ENCODE peak calls at places on chromosomes 3 and 15, in six cellular contexts. One of them, this sample, is unnamed.

GRCh38 chr3:125119752-125120369 is 64.1 kb upstream of the HEG1 start:
- DNase-seq in foreskin fibroblast: no peak
- DNase-seq in AG04449: no peak
- DNase-seq in Caco-2: no peak
- DNase-seq in lower leg skin: no peak
- DNase-seq in uterus: no peak
- DNase-seq in this sample: peak; percentile 22

GRCh38 chr3:113222412-113223086 is 11.2 kb downstream of the BOC start:
- DNase-seq in foreskin fibroblast: no peak
- DNase-seq in AG04449: no peak
- DNase-seq in Caco-2: no peak
- DNase-seq in lower leg skin: no peak
- DNase-seq in uterus: no peak
- DNase-seq in this sample: no peak

GRCh38 chr3:31223278-31223677 is 309.4 kb upstream of the STT3B start:
- DNase-seq in foreskin fibroblast: no peak
- DNase-seq in AG04449: no peak
- DNase-seq in Caco-2: no peak
- DNase-seq in lower leg skin: no peak
- DNase-seq in uterus: no peak
- DNase-seq in this sample: no peak

GRCh38 chr3:18761530-18761929 is 336.4 kb upstream of the SATB1 start:
- DNase-seq in foreskin fibroblast: no peak
- DNase-seq in AG04449: no peak
- DNase-seq in Caco-2: no peak
- DNase-seq in lower leg skin: no peak
- DNase-seq in uterus: no peak
- DNase-seq in this sample: no peak

GRCh38 chr3:171270541-171270940 is 189.7 kb downstream of the TNIK start:
- DNase-seq in foreskin fibroblast: no peak
- DNase-seq in AG04449: no peak
- DNase-seq in Caco-2: no peak
- DNase-seq in lower leg skin: no peak
- DNase-seq in uterus: no peak
- DNase-seq in this sample: no peak

GRCh38 chr3:49634736-49635135 is 39.4 kb upstream of the APEH start:
- DNase-seq in foreskin fibroblast: no peak
- DNase-seq in AG04449: no peak
- DNase-seq in Caco-2: no peak
- DNase-seq in lower leg skin: no peak
- DNase-seq in uterus: no peak
- DNase-seq in this sample: no peak

GRCh38 chr3:62453448-62453847 is 80.1 kb upstream of the FEZF2 start:
- DNase-seq in foreskin fibroblast: no peak
- DNase-seq in AG04449: no peak
- DNase-seq in Caco-2: no peak
- DNase-seq in lower leg skin: no peak
- DNase-seq in uterus: no peak
- DNase-seq in this sample: no peak

GRCh38 chr3:102699819-102700140 is 265.0 kb downstream of the ZPLD1 start:
- DNase-seq in foreskin fibroblast: no peak
- DNase-seq in AG04449: no peak
- DNase-seq in Caco-2: no peak
- DNase-seq in lower leg skin: no peak
- DNase-seq in uterus: no peak
- DNase-seq in this sample: no peak

GRCh38 chr15:80695911-80696651 is 971 bp downstream of the ABHD17C start:
- DNase-seq in foreskin fibroblast: no peak
- DNase-seq in AG04449: no peak
- DNase-seq in Caco-2: no peak
- DNase-seq in lower leg skin: no peak
- DNase-seq in uterus: peak; percentile 28
- DNase-seq in this sample: peak; percentile 17

GRCh38 chr3:148997623-148998022 is 6.3 kb downstream of the GYG1 start:
- DNase-seq in foreskin fibroblast: no peak
- DNase-seq in AG04449: no peak
- DNase-seq in Caco-2: no peak
- DNase-seq in lower leg skin: no peak
- DNase-seq in uterus: no peak
- DNase-seq in this sample: no peak

GRCh38 chr3:42118762-42119361 is 27.7 kb downstream of the TRAK1 start:
- DNase-seq in foreskin fibroblast: peak; percentile 10
- DNase-seq in AG04449: no peak
- DNase-seq in Caco-2: peak; percentile 79
- DNase-seq in lower leg skin: no peak
- DNase-seq in uterus: no peak
- DNase-seq in this sample: peak; percentile 50

GRCh38 chr3:141840737-141841544 is 35.5 kb upstream of the ATP1B3 start:
- DNase-seq in foreskin fibroblast: no peak
- DNase-seq in AG04449: no peak
- DNase-seq in Caco-2: no peak
- DNase-seq in lower leg skin: no peak
- DNase-seq in uterus: no peak
- DNase-seq in this sample: peak; percentile 76

GRCh38 chr15:64552281-64552948 is 92.0 kb downstream of the ZNF609 start:
- DNase-seq in foreskin fibroblast: no peak
- DNase-seq in AG04449: no peak
- DNase-seq in Caco-2: no peak
- DNase-seq in lower leg skin: no peak
- DNase-seq in uterus: no peak
- DNase-seq in this sample: no peak

GRCh38 chr3:86929046-86929445 is 61.9 kb downstream of the VGLL3 start:
- DNase-seq in foreskin fibroblast: peak; percentile 60
- DNase-seq in AG04449: no peak
- DNase-seq in Caco-2: no peak
- DNase-seq in lower leg skin: no peak
- DNase-seq in uterus: no peak
- DNase-seq in this sample: no peak

GRCh38 chr3:159785276-159785675 is 203.4 kb upstream of the IL12A start:
- DNase-seq in foreskin fibroblast: peak; percentile 28
- DNase-seq in AG04449: no peak
- DNase-seq in Caco-2: peak; percentile 63
- DNase-seq in lower leg skin: no peak
- DNase-seq in uterus: no peak
- DNase-seq in this sample: no peak

GRCh38 chr15:88272421-88272820 is 15.9 kb upstream of the NTRK3 start:
- DNase-seq in foreskin fibroblast: no peak
- DNase-seq in AG04449: no peak
- DNase-seq in Caco-2: no peak
- DNase-seq in lower leg skin: no peak
- DNase-seq in uterus: no peak
- DNase-seq in this sample: no peak

GRCh38 chr15:26759991-26760390 is 12.9 kb downstream of the GABRB3 start:
- DNase-seq in foreskin fibroblast: no peak
- DNase-seq in AG04449: no peak
- DNase-seq in Caco-2: no peak
- DNase-seq in lower leg skin: no peak
- DNase-seq in uterus: no peak
- DNase-seq in this sample: no peak

DNA sequence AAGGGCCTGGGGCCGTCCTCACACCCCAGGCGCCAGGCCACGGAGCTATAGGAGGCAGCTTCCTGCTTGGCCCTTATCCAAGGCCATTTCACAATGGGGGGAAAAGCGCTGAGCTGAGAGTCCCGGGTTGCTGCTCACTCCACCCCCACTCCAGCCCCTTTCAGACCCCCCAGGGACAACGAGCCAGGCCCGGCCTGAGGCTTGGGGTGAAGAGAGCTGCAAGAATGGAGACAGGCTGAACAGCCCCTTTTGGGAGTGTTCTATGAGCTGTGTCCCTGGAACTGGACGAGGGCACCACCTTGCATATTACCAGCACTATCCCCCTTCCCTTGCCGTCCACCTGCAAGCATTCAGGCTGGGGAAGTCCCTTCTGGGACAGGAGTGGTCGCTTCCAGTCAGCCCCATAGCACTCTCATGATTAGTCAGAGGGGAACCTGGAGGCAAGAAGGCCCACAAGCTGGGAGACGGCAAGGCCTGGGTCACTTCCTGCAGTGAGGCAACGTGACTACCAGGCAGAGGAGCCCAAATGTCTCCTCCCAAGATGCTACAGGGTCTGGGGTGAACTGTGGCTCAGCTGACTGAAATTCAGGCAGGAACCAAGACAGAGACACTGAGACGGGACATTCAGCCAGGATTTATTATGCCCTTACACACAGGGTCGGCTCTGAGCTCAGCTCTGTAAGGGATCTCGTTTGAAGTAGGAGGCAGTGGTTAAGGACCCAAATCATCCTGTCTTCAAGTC is 8.6 kb upstream of the SRP14 start:
- DNase-seq in foreskin fibroblast: peak; percentile 58
- DNase-seq in AG04449: no peak
- DNase-seq in Caco-2: no peak
- DNase-seq in lower leg skin: no peak
- DNase-seq in uterus: peak; percentile 60
- DNase-seq in this sample: peak; percentile 92
- H3K4me3 ChIP-seq in foreskin fibroblast: no peak overlapping the region
- H3K4me3 ChIP-seq in AG04449: no peak overlapping the region
- H3K4me3 ChIP-seq in Caco-2: no peak overlapping the region
- H3K4me3 ChIP-seq in lower leg skin: no peak overlapping the region
- H3K4me3 ChIP-seq in uterus: no peak overlapping the region
- H3K4me3 ChIP-seq in this sample: no peak overlapping the region

DNA sequence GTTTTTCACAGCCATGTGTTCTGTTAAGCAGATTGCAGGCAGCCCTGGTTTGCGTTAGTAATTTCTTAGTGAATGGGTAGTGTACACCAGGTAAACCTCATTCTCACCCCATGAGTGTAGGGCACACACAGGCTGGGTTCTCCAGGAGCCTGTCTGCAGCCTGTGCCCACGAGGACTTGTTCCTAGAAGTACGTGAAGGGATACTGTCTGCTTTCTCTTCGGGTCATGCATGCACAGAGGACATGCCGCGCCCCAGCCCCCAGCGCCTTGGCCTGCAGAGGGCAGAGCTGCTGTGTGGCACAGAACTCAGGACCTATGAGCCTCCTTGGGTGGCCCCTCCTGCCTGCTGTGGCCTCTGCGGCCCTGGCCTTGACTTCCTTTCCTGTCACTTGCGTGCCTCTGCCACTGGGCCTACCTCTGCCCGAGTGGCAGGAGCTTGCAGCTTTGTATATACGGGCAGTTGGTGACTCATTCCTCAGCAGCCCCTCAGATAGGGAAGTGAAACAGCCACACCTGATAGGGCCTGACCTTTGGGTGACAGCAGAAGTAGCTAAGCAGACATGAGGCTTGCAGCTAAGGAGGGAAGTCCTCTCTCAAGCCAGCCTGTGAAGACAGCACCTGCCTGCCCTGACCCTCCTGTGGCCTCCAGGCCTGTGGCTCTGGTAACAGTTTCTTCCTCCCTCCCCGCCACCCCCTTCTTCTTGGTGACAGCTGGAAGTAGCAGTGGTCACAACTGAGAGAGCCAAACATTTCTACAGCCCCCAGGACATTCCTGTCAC is 19.5 kb downstream of the PPCDC start:
- DNase-seq in foreskin fibroblast: peak; percentile 38
- DNase-seq in AG04449: no peak
- DNase-seq in Caco-2: peak; percentile 79
- DNase-seq in lower leg skin: peak; percentile 68
- DNase-seq in uterus: peak; percentile 61
- DNase-seq in this sample: peak; percentile 29
- TF ChIP-seq CTCF in foreskin fibroblast: peak; percentile 41
- TF ChIP-seq CTCF in AG04449: peak; percentile 43
- TF ChIP-seq CTCF in Caco-2: peak; percentile 63
- TF ChIP-seq CTCF in lower leg skin: no peak
- TF ChIP-seq CTCF in uterus: peak; percentile 44
- TF ChIP-seq CTCF in this sample: peak; percentile 45

DNA sequence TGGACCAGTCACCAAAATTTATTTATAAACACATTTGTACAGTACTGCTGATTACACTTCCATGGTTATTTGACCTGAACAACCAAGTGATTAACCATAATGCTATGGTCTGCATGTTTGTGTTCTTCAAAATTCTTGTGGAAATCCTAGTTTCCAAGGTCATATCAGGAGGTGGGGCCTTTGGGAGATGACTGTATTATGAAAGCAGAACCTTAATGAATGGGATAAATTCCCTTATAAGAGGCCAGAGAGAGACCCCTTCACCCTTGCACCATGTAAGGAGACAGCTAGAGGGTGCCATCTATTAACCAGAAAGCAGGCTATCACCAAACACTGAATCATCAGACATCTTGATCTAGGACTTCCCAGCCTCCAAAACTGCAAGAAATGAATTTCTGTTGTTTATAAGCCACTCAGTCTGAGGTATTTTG is 1.9 kb downstream of the SCAPER start:
- DNase-seq in foreskin fibroblast: peak; percentile 35
- DNase-seq in AG04449: no peak
- DNase-seq in Caco-2: no peak
- DNase-seq in lower leg skin: no peak
- DNase-seq in uterus: no peak
- DNase-seq in this sample: peak; percentile 9
- H3K4me3 ChIP-seq in foreskin fibroblast: peak overlapping the region; percentile 4
- H3K4me3 ChIP-seq in AG04449: no peak overlapping the region
- H3K4me3 ChIP-seq in Caco-2: peak overlapping the region; percentile 5
- H3K4me3 ChIP-seq in lower leg skin: no peak overlapping the region
- H3K4me3 ChIP-seq in uterus: no peak overlapping the region
- H3K4me3 ChIP-seq in this sample: no peak overlapping the region

DNA sequence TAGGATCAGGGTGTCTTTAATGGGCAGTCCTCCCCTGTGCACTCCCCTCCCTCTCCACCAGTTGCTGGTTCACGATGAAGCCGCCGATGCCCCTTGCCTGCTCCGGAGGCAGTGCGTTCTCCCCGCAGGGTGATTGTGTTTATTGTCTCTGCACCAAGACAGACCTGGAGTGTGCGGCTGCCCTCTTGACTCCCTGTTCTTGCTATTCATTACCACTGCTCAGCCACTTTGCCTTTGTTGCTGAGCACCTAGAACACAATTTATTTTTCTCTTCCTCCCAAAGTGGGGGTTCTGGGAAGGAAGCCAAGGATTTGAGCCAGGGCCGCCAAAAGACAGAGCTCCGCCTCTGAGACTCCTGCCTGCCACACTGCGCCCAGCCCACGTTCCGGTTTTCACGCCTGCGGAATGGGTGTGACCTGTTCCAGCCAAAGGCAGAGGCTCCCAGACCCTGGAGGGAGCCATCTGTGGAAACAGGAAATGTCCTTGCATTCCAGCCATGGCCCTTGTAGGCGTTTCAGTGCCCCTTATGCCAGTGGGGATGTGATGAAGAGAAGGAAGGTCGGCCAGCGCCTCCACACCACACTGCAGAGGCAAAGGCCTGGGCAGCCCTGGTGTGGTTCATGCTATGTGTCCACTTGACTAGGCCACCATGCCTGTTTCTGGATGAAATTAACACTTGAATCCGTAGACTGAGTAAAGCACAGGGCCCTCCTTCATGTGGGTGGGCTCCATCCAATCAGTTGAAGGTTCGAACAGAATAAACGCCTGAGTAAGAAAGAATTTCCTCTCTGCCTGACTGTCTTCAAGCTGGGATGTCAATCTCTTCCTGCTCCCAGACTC is 85.8 kb downstream of the HMG20A start:
- DNase-seq in foreskin fibroblast: no peak
- DNase-seq in AG04449: no peak
- DNase-seq in Caco-2: no peak
- DNase-seq in lower leg skin: peak; percentile 62
- DNase-seq in uterus: peak; percentile 75
- DNase-seq in this sample: peak; percentile 52
- TF ChIP-seq CTCF in foreskin fibroblast: no peak
- TF ChIP-seq CTCF in AG04449: no peak
- TF ChIP-seq CTCF in Caco-2: no peak
- TF ChIP-seq CTCF in lower leg skin: no peak
- TF ChIP-seq CTCF in uterus: no peak
- TF ChIP-seq CTCF in this sample: peak; percentile 6